ENCODE peak calls at places on chromosomes 6 and 20, in six cellular contexts. B is fibroblast of lung; O is stimulated activated CD4-positive, alpha-beta T cell treated with anti-CD3 and anti-CD28 coated beads, Interleukin-2, amount 100 ng/mL, for 24 hours; U is T-helper 1 cell; R is cardiac fibroblast; A is NCI-H524. V is an unnamed sample.

GRCh38 chr6:52645976-52646375 is 24.9 kb upstream of the TMEM14A start:
- DNase-seq in B (no peak), O (no peak), U (no peak), R (no peak), A (no peak), V (no peak)

GRCh38 chr6:21469213-21469612 is 124.3 kb upstream of the SOX4 start:
- DNase-seq in B (no peak), O (no peak), U (no peak), R (no peak), A (no peak), V (no peak)

GRCh38 chr6:126030045-126030444 is 43.7 kb downstream of the TRMT11 start:
- DNase-seq in B (peak), O (no peak), U (no peak), R (no peak), A (no peak), V (peak)

GRCh38 chr20:13296070-13296469 is 75.0 kb downstream of the ISM1 start:
- DNase-seq in B (no peak), O (no peak), U (no peak), R (no peak), A (no peak), V (no peak)

GRCh38 chr6:30100585-30101422 is 12.1 kb downstream of the TRIM31 start:
- DNase-seq in B (no peak), O (peak), U (no peak), R (no peak), A (no peak), V (no peak)

GRCh38 chr20:47694021-47694818 is 91.1 kb downstream of the SULF2 start:
- DNase-seq in B (no peak), O (no peak), U (no peak), R (no peak), A (no peak), V (no peak)

GRCh38 chr20:57364451-57364850 is 13.4 kb downstream of the RAE1 start:
- DNase-seq in B (no peak), O (no peak), U (no peak), R (no peak), A (no peak), V (no peak)

GRCh38 chr20:18223399-18223798 is 64.9 kb upstream of the ZNF133 start:
- DNase-seq in B (no peak), O (no peak), U (no peak), R (no peak), A (no peak), V (peak)

GRCh38 chr6:25456656-25457055 is 177.5 kb downstream of the CARMIL1 start:
- DNase-seq in B (no peak), O (no peak), U (no peak), R (no peak), A (peak), V (no peak)

GRCh38 chr20:53735536-53736050 is 142.0 kb upstream of the ZNF217 start:
- DNase-seq in B (peak), O (no peak), U (no peak), R (peak), A (peak), V (no peak)

GRCh38 chr6:219641-220198 is 72.6 kb upstream of the DUSP22 start:
- DNase-seq in B (peak), O (no peak), U (no peak), R (peak), A (no peak), V (no peak)

GRCh38 chr6:137237413-137238170 is 18.4 kb upstream of the IFNGR1 start:
- DNase-seq in B (peak), O (no peak), U (no peak), R (peak), A (no peak), V (peak)

GRCh38 chr6:51814418-51814817 is 273.0 kb downstream of the PKHD1 start:
- DNase-seq in B (no peak), O (no peak), U (no peak), R (no peak), A (no peak), V (no peak)

GRCh38 chr6:53033764-53034163 is 31.4 kb upstream of the FBXO9 start:
- DNase-seq in B (peak), O (no peak), U (no peak), R (peak), A (no peak), V (no peak)

V was measured in foreskin melanocyte.